ENCODE peak calls at places on chromosomes 5 and 9, in ten cellular contexts. Q is A549, C is ovary, S is transverse colon, B is suprapubic skin, Z is SK-N-SH, P is GM12878, D is HepG2, I is sigmoid colon, L is upper lobe of left lung. E is an unnamed sample.

GRCh38 chr9:100428871-100429654 is 2.1 kb downstream of the MSANTD3 start:
- DNase-seq in C (peak), Q (peak), P (no peak), Z (no peak), D (peak), B (no peak), L (no peak), S (no peak), I (no peak), E (no peak)

GRCh38 chr5:179610903-179611265 is 12.6 kb downstream of the HNRNPH1 start:
- DNase-seq in Q (no peak), D (no peak), S (no peak), B (peak), C (no peak), L (no peak), Z (no peak), P (no peak), I (no peak), E (no peak)

GRCh38 chr9:61674465-61674864 is 484.6 kb downstream of the SPATA31A7 start:
- DNase-seq in C (no peak), S (no peak), D (no peak), Q (no peak), Z (no peak), L (no peak), I (no peak), P (no peak), B (no peak), E (no peak)

GRCh38 chr9:79687131-79687447 is 115.3 kb downstream of the TLE4 start:
- DNase-seq in C (no peak), L (no peak), D (no peak), Z (no peak), Q (no peak), I (no peak), B (no peak), P (no peak), S (no peak), E (no peak)

GRCh38 chr5:115349001-115349817 is 52.8 kb upstream of the CCDC112 start:
- DNase-seq in P (no peak), S (peak), Z (no peak), Q (peak), C (peak), L (no peak), D (peak), I (no peak), B (no peak), E (no peak)

GRCh38 chr5:173602423-173602822 is 14.0 kb downstream of the BOD1 start:
- DNase-seq in P (no peak), L (no peak), Z (no peak), C (peak), I (no peak), Q (no peak), S (no peak), D (no peak), B (no peak), E (peak)

GRCh38 chr5:164881442-164881841 is 1376.0 kb downstream of the MAT2B start:
- DNase-seq in P (no peak), Z (no peak), D (no peak), L (peak), I (no peak), Q (no peak), C (no peak), S (no peak), B (no peak), E (no peak)

GRCh38 chr5:9244417-9244816 is 301.5 kb downstream of the SEMA5A start:
- DNase-seq in Q (no peak), P (no peak), S (no peak), I (no peak), D (no peak), B (no peak), C (no peak), Z (no peak), L (no peak), E (no peak)

GRCh38 chr5:180105827-180106312 is 34.3 kb upstream of the RNF130 start:
- DNase-seq in Q (no peak), S (no peak), I (no peak), Z (no peak), L (no peak), C (no peak), B (peak), D (no peak), P (no peak), E (no peak)

GRCh38 chr5:179371681-179372675 is 26.7 kb upstream of the ADAMTS2 start:
- DNase-seq in P (no peak), I (peak), S (no peak), D (no peak), L (no peak), Z (peak), B (peak), Q (no peak), C (peak), E (no peak)

GRCh38 chr5:111857067-111857466 is 100.1 kb upstream of the NREP start:
- DNase-seq in S (no peak), C (no peak), P (no peak), Z (no peak), L (no peak), Q (no peak), D (no peak), B (no peak), I (no peak), E (no peak)

GRCh38 chr5:111851616-111852015 is 94.6 kb upstream of the NREP start:
- DNase-seq in C (no peak), L (no peak), P (no peak), Z (no peak), B (no peak), I (no peak), S (no peak), D (no peak), Q (no peak), E (no peak)

GRCh38 chr5:111855356-111855755 is 98.4 kb upstream of the NREP start:
- DNase-seq in C (no peak), I (no peak), S (no peak), D (no peak), Z (no peak), Q (no peak), P (no peak), L (no peak), B (no peak), E (no peak)

GRCh38 chr5:111853748-111854147 is 96.8 kb upstream of the NREP start:
- DNase-seq in Z (no peak), D (no peak), S (no peak), L (no peak), P (peak), Q (no peak), B (no peak), C (no peak), I (no peak), E (no peak)

DNA sequence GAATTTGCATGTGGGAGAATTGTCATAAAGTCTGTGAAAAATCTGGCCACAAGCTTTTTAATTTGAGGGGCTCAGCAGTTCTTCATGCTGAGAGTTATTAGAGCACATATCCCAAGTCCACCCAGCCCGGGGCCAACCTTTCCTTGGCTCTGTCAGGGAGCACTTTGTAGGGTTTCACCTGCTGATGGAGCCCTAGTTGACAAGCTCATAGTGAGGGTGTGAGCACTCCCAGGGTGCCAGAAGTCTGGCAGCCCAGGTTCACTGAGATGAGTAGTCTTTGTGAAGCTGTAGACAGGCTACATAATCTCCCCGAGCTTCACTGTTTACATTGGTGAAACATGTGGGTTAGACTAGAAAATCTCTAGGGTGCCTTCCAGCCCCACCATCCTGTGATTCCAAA is 97.2 kb upstream of the NREP start:
- DNase-seq in S (no peak), L (no peak), Q (no peak), B (no peak), I (no peak), D (no peak), Z (no peak), C (no peak), P (no peak), E (no peak)
- TF ChIP-seq EP300 in S (no peak), L (no peak), Q (no peak), B (no peak), I (no peak), D (no peak), Z (no peak), C (no peak), P (no peak), E (no peak)

GRCh38 chr5:15366676-15367391 is 133.1 kb upstream of the FBXL7 start:
- DNase-seq in D (no peak), S (no peak), C (no peak), Q (no peak), B (no peak), P (no peak), Z (no peak), L (no peak), I (no peak), E (no peak)
- TF ChIP-seq EP300 in D (no peak), S (no peak), C (no peak), Q (no peak), B (no peak), P (no peak), Z (no peak), L (no peak), I (no peak), E (no peak)

DNA sequence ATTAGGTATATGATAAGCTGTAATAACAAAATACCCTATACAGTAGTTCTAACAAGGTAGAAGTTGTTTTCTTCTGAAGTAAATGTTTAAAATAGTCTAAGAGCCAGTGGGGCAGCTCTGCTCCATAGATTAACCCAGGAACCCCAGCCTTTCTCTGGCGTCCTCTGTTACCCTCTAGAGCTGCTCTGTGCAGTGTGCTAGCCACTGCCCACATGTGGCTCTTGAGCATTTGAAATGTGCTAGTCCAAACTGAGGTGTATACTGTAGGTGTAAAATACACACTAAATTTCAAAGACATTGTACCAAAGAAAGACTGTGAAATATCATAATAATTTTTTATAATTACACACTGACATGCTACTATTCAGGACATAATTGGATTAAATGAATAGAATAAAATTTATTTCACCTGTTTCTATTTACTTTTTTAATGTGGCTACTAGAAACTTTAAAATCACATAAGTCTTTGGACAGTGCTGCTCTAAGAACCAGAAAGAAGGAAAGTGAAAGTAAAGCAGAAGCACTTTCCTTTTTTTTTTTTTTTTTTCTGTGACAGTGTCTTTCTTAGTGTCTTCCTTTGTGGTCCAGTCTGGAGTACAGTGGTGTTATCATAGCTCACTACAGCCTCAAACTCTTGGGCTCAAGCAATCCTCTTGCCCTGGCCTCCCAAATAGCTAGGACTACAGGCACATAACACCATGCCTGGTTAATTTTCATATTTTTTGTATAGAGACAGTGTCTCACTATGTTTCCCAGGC is 39.3 kb downstream of the RAI14 start:
- DNase-seq in I (no peak), C (no peak), Q (no peak), S (no peak), B (no peak), L (no peak), Z (no peak), D (no peak), P (no peak), E (no peak)
- TF ChIP-seq EP300 in I (no peak), C (no peak), Q (no peak), S (no peak), B (no peak), L (no peak), Z (no peak), D (no peak), P (no peak), E (no peak)

DNA sequence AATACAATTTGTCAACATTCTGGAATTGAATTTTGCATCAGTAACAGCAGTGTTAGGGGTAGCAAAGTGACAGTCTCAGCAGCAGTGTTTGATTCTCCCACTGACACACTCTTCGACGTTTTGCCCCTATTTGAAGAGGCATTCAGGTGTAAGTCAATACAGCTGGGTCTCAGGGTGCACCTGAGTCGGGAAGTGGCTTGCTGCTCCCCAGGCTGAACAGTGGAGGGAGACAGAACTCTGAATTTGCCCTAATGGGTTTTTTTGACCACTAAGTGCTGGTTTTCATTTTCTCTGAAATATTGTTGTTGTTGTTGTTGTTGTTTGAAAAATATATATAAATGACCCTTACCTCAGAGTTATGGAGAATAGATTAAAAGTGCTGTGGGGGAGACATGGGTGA is 223.2 kb downstream of the TLR4 start:
- DNase-seq in S (no peak), Q (no peak), D (no peak), B (no peak), C (no peak), P (no peak), Z (peak), I (no peak), L (no peak), E (no peak)
- TF ChIP-seq EP300 in S (no peak), Q (no peak), D (no peak), B (no peak), C (no peak), P (no peak), Z (no peak), I (no peak), L (no peak), E (no peak)

DNA sequence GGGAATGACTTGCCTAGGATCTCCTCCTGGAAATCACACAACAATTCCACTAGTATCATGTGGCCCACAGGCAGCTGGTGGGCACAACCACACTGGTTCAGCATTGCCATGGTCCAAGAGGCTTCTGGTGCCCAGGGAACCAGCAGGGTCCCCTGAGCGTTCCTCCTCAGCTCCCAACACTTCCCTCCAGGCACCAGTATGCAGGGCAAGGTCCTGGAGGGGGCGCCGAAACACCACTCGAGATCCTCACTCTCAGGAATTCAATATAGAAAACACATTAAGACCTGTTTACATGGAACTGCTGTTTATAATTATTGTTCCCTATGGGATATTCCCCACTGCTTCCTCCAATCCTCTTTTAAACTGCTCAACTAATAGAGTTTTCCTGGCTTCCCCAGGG is 91.9 kb upstream of the GABRP start:
- DNase-seq in Z (peak), Q (no peak), B (no peak), C (no peak), L (no peak), S (no peak), I (no peak), P (no peak), D (no peak), E (no peak)
- TF ChIP-seq EP300 in Z (no peak), Q (no peak), B (no peak), C (no peak), L (no peak), S (no peak), I (no peak), P (no peak), D (no peak), E (no peak)

DNA sequence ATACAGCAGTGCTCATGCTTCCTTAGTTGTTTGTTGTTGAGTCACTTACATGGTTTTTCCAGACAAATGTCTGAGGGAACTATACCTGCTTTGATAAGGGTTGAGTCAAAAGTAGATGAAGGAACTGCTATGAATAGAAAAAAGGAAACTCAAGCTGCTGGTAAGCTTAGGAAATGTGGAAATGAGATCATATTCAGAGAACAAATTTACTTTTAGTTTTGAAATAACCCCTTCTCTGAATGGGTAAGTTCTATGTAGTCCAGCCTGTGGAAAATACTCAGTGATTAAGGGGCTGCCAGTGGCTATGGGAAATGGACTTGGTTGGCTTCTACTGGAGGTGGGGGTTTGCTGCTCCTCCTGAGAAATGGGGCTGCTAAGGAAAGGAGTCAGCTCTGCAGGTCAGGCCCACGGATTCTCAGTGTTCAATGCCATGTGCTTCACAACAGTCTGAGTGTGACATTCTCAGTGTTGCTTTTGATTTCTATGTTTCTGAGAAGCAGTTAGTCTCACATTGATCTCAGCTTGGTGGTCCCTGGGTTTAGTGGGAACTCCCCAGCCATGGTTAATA is 47.7 kb upstream of the GLRX start:
- DNase-seq in B (no peak), I (no peak), C (no peak), D (peak), L (no peak), Z (no peak), Q (no peak), S (no peak), P (peak), E (no peak)
- TF ChIP-seq EP300 in B (no peak), I (no peak), C (no peak), D (no peak), L (no peak), Z (no peak), Q (no peak), S (no peak), P (no peak), E (no peak)

GRCh38 chr9:71780953-71781352 is 12.6 kb upstream of the CEMIP2 start:
- DNase-seq in Q (no peak), S (no peak), L (no peak), P (no peak), C (no peak), Z (no peak), D (no peak), I (no peak), B (no peak), E (no peak)

GRCh38 chr9:71778085-71778484 is 9.8 kb upstream of the CEMIP2 start:
- DNase-seq in I (no peak), P (no peak), B (no peak), L (no peak), S (no peak), C (no peak), D (peak), Z (no peak), Q (no peak), E (no peak)

GRCh38 chr9:71781391-71781790 is 13.1 kb upstream of the CEMIP2 start:
- DNase-seq in C (no peak), B (no peak), S (no peak), L (no peak), Q (no peak), I (no peak), D (no peak), Z (no peak), P (no peak), E (no peak)

DNA sequence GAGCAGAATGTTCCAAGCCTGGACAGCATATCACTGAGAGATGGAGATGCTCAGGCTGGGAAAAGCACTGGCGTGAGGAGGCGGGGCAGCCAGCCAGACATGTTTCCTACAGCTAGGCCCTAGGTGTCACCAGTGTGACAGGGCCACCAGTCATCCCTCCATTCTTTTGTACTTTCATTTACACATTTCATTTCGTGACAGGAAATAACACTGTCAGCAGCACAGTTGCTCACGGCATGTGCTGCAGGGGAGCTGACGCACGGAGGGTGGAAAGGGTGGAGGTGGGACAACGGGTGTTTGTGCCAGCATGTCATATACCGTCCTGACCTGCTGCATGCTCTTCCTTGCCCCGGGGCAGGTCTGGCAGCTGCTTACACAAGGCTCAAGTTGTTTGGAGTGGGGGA is 14.8 kb upstream of the CEMIP2 start:
- DNase-seq in L (peak), I (no peak), Q (no peak), Z (no peak), P (no peak), C (no peak), B (no peak), S (peak), D (peak), E (no peak)
- TF ChIP-seq EP300 in L (peak), I (no peak), Q (no peak), Z (no peak), P (peak), C (no peak), B (no peak), S (peak), D (no peak), E (no peak)

DNA sequence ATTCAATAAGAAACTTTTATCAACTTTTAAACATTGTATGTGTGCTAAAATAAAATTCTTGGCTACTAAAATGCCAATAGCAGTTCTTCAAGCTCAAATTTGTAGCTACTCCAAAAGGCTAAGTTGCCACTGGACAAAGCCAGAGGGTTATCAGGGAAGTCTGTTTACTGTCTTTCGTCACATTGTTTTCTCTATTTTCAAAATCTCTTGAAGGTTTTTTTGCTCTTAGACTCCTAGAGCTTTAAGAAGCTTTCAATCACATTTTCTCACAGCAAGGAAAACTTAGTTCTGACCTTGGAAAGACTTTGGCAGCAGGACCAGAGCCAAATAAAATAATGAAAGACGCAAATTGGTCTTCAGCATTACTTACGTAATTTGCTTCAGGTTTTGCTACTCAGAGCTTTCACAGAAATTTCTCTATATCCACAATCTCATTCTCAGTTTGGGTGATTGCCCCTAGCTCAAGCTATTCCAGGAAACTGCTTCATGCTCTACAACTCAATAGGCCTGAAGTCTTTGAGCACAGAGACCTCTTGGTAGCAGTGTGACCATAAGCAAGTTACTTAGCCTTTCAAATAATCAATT is 257.7 kb downstream of the GABRG2 start:
- DNase-seq in P (no peak), S (no peak), Z (no peak), B (no peak), D (no peak), L (no peak), Q (no peak), I (no peak), C (no peak), E (no peak)
- TF ChIP-seq EP300 in P (no peak), S (no peak), Z (no peak), B (no peak), D (no peak), L (no peak), Q (no peak), I (no peak), C (no peak), E (peak)

DNA sequence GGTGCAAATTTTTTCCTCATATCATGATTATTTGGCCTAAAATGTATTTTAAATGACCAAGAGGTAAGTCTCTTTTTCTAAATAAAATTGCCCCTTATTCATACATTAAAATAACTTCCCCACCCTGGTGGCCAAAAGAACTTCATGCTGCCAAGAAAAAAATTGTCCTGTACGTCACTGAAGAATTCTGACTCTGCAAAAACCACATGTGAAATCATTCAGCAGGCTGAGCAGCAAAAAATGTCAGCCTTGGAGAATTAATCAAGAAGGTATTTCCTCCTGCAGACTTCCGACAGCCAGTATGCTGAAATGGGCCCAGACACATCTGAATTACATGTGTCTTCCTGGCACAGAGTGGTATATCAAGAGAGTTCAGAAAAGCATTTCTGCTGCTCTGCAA is 94.6 kb upstream of the HMHB1 start:
- DNase-seq in D (no peak), Q (no peak), Z (no peak), S (no peak), C (no peak), I (no peak), L (no peak), B (no peak), P (no peak), E (no peak)
- TF ChIP-seq EP300 in D (no peak), Q (no peak), Z (peak), S (no peak), C (no peak), I (no peak), L (no peak), B (no peak), P (no peak), E (no peak)

E was measured in tibial nerve.